ENCODE peak calls at places on chromosome 3, in seven cellular contexts. S, P, H, A, G, Y and F are unnamed samples.

GRCh38 chr3:44913868-44914468 is 39.6 kb downstream of the TGM4 start:
- DNase-seq in A (peak), S (peak), P (peak), H (peak), G (peak), Y (peak), F (no peak)

GRCh38 chr3:10357592-10358308 is 36.8 kb upstream of the SEC13 start:
- DNase-seq in A (no peak), G (no peak), H (no peak), P (peak), S (peak), Y (no peak), F (no peak)

GRCh38 chr3:57160046-57160730 is 5.0 kb downstream of the IL17RD start:
- DNase-seq in H (no peak), G (no peak), A (no peak), S (no peak), Y (no peak), P (no peak), F (no peak)

GRCh38 chr3:99678023-99678422 is 39.6 kb downstream of the COL8A1 start:
- DNase-seq in H (no peak), G (no peak), S (no peak), P (peak), Y (no peak), A (no peak), F (no peak)

GRCh38 chr3:189517981-189518380 is 113.2 kb upstream of the TP63 start:
- DNase-seq in H (no peak), S (no peak), A (no peak), G (no peak), P (no peak), Y (no peak), F (no peak)

GRCh38 chr3:131277836-131278497 is 103.6 kb upstream of the NUDT16 start:
- DNase-seq in H (no peak), P (peak), Y (no peak), A (no peak), G (no peak), S (no peak), F (no peak)

GRCh38 chr3:144801890-144802289 is 830.3 kb downstream of the DIPK2A start:
- DNase-seq in A (no peak), Y (no peak), P (no peak), H (no peak), S (no peak), G (no peak), F (no peak)

GRCh38 chr3:43117257-43117656 is 11.4 kb upstream of the POMGNT2 start:
- DNase-seq in Y (no peak), A (no peak), H (no peak), P (no peak), S (no peak), G (no peak), F (no peak)

GRCh38 chr3:111173906-111174305 is 102.3 kb downstream of the NECTIN3 start:
- DNase-seq in S (no peak), Y (no peak), A (no peak), H (no peak), G (no peak), P (no peak), F (no peak)

GRCh38 chr3:82462977-82463376 is 701.5 kb upstream of the GBE1 start:
- DNase-seq in P (no peak), Y (no peak), A (no peak), H (no peak), G (no peak), S (no peak), F (no peak)

GRCh38 chr3:132871956-132872355 is 149.7 kb upstream of the NPHP3 start:
- DNase-seq in S (no peak), Y (no peak), H (no peak), P (no peak), A (no peak), G (no peak), F (no peak)

GRCh38 chr3:110413291-110413690 is 658.3 kb upstream of the NECTIN3 start:
- DNase-seq in P (peak), H (no peak), Y (no peak), S (no peak), G (no peak), A (no peak), F (no peak)